ENCODE peak calls at places on chromosomes 5 and 9, in five cellular contexts. A, G, R, M and H are unnamed samples.
A peak's percentile ranks its signal among the peaks of the same experiment; 100 is the strongest.

GRCh38 chr9:77885104-77885672 is 146.4 kb downstream of the GNAQ start:
- DNase-seq in G (no peak), A (no peak), R (no peak), M (no peak), H (no peak)

GRCh38 chr9:93646640-93647178 is 70.3 kb downstream of the PHF2 start:
- DNase-seq in A (no peak), M (no peak), R (no peak), G (peak; percentile 3), H (peak; percentile 12)

GRCh38 chr5:138438724-138439536 is at the start of gene REEP2:
- DNase-seq in M (no peak), G (peak; percentile 57), A (no peak), R (no peak), H (peak; percentile 85)

GRCh38 chr5:111454198-111454606 is 58.1 kb downstream of the STARD4 start:
- DNase-seq in A (no peak), G (no peak), R (no peak), M (no peak), H (no peak)

GRCh38 chr9:107309271-107309670 is 26.2 kb downstream of the RAD23B start:
- DNase-seq in G (no peak), M (no peak), R (no peak), A (no peak), H (no peak)

GRCh38 chr9:27162045-27162444 is 53.0 kb downstream of the TEK start:
- DNase-seq in M (no peak), G (no peak), R (no peak), A (no peak), H (no peak)

GRCh38 chr9:37034320-37034937 is 361 bp upstream of the PAX5 start:
- DNase-seq in A (no peak), M (peak; percentile 26), R (no peak), G (no peak), H (peak; percentile 57)

GRCh38 chr5:126987271-126987899 is 43.0 kb downstream of the MARCHF3 start:
- DNase-seq in G (no peak), M (no peak), A (no peak), R (no peak), H (no peak)

GRCh38 chr9:72280913-72281500 is 84.0 kb downstream of the ZFAND5 start:
- DNase-seq in R (peak; percentile 86), G (peak; percentile 29), A (peak; percentile 71), M (peak; percentile 64), H (peak; percentile 77)

GRCh38 chr5:95392593-95393182 is 1.5 kb downstream of the FAM81B start:
- DNase-seq in A (no peak), R (no peak), G (no peak), M (peak; percentile 53), H (no peak)

GRCh38 chr5:158013303-158013702 is 154.4 kb upstream of the CLINT1 start:
- DNase-seq in G (no peak), M (no peak), R (no peak), A (no peak), H (no peak)

GRCh38 chr5:58921106-58921505 is 338.2 kb downstream of the RAB3C start:
- DNase-seq in M (no peak), G (no peak), R (no peak), A (no peak), H (no peak)

GRCh38 chr5:159456722-159457462 is 126.6 kb upstream of the IL12B start:
- DNase-seq in M (no peak), R (no peak), A (no peak), G (no peak), H (no peak)